ENCODE peak calls at places on chromosome 11, in seven cellular contexts. F is lower lobe of right lung; Y is Peyer's patch; O is heart left ventricle; T is cardiac fibroblast; G is CD4-positive, alpha-beta T cell; Q is PC-3. W is an unnamed sample.

GRCh38 chr11:10387209-10388083 is 67.6 kb upstream of the AMPD3 start:
- DNase-seq in F (no peak), Y (peak; percentile 65), O (peak; percentile 34), T (peak; percentile 68), G (no peak), Q (peak; percentile 53), W (peak; percentile 92)

GRCh38 chr11:96055706-96056387 is 131.9 kb upstream of the MTMR2 start:
- DNase-seq in F (no peak), Y (no peak), O (no peak), T (peak; percentile 68), G (peak; percentile 16), Q (peak; percentile 83), W (no peak)

GRCh38 chr11:73962097-73962705 is 11.4 kb downstream of the DNAJB13 start:
- DNase-seq in F (no peak), Y (peak; percentile 10), O (no peak), T (no peak), G (no peak), Q (no peak), W (no peak)

GRCh38 chr11:33515347-33515746 is 185.3 kb downstream of the C11orf91 start:
- DNase-seq in F (no peak), Y (no peak), O (peak; percentile 35), T (peak; percentile 89), G (no peak), Q (no peak), W (peak; percentile 72)

GRCh38 chr11:534592-535518 is 521 bp downstream of the HRAS start:
- DNase-seq in F (peak; percentile 75), Y (peak; percentile 59), O (no peak), T (peak; percentile 32), G (no peak), Q (peak; percentile 42), W (no peak)

GRCh38 chr11:44860967-44861828 is 89.5 kb downstream of the TP53I11 start:
- DNase-seq in F (no peak), Y (no peak), O (no peak), T (no peak), G (no peak), Q (no peak), W (no peak)

GRCh38 chr11:132217856-132218255 is 847.4 kb downstream of the NTM start:
- DNase-seq in F (no peak), Y (no peak), O (no peak), T (no peak), G (no peak), Q (no peak), W (no peak)

GRCh38 chr11:125263268-125263790 is 98.8 kb downstream of the PKNOX2 start:
- DNase-seq in F (peak; percentile 73), Y (peak; percentile 68), O (peak; percentile 85), T (peak; percentile 97), G (no peak), Q (no peak), W (peak; percentile 99)

GRCh38 chr11:8593935-8594909 is at the start of gene STK33:
- DNase-seq in F (peak; percentile 76), Y (peak; percentile 70), O (peak; percentile 77), T (no peak), G (no peak), Q (no peak), W (peak; percentile 29)

GRCh38 chr11:76782526-76783293 is 446 bp upstream of the TSKU start:
- DNase-seq in F (peak; percentile 85), Y (peak; percentile 91), O (peak; percentile 88), T (peak; percentile 94), G (no peak), Q (peak; percentile 89), W (peak; percentile 94)

DNA sequence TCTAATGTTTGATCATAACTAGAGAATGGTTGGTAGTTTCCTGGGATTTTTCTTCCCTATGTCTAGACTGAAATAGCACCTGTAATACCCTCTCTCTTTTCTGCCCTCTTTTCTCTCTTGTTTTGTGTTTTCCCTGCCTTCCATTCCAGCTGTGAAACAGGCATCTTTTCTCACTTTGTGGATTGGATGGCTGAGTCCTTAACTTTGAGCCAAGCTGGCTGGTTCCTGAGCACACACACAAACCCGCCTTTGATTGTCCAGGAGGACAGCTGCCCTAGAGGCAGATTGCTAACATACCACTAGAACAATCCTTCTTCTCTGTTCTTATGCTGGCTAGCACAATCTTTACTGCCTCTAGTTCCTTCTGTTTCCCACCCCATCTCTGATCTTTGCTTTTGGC is 17.7 kb downstream of the CTNND1 start:
- DNase-seq in F (no peak), Y (no peak), O (peak; percentile 36), T (peak; percentile 59), G (no peak), Q (peak; percentile 82), W (peak; percentile 80)
- TF ChIP-seq CTCF in F (no peak), Y (peak; percentile 28), O (no peak), T (no peak), G (no peak), Q (peak; percentile 17), W (peak; percentile 25)

GRCh38 chr11:21986361-21986760 is 206.5 kb upstream of the ANO5 start:
- DNase-seq in F (no peak), Y (no peak), O (no peak), T (no peak), G (no peak), Q (no peak), W (no peak)

GRCh38 chr11:21988477-21988876 is 204.4 kb upstream of the ANO5 start:
- DNase-seq in F (no peak), Y (no peak), O (no peak), T (peak; percentile 14), G (no peak), Q (no peak), W (peak; percentile 3)
- TF ChIP-seq CTCF in F (no peak), Y (no peak), O (no peak), T (no peak), G (no peak), Q (no peak), W (no peak)

DNA sequence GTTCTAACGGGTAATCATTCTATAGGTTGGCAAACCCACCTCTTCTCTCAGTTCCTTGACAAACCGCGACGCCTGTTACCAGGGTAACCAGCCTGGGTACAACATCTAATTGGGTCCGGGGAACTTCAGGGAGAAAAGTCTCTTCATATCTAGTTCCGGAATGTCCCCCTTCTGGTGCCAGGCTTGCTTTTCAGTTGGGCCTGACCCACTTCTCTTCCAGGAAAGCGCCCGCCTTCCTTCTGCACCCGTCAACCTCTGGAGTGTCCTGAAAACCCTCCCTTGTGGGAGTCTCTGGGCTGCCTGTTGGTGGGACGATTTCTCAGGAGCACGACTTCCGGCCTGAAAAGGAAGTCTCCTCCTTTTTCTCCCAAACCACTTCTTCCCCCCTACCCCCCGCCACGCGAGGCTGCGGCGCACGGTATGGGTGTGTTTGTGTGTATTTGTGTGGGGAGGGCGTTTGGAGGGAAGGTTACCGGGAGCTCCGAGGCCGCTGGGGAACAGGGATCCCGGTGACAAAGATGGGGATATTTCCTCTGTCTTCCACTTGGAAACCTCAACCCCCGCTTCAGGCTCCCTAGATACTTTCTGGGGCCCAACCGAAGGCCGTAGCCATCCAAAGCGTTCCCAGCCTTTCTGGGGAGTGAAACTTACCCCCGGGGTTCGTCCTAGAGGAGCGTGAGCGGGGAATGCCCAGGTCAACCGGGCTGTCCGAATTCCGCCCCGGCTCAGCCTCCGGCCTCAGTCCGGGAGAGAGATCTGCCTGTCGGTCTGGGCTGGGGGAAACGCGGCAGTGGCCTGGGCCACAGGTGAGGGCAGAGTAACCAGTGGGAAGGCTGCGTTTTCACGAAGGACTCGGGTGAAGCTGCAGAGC is at the start of the genes NKAPD1 and PIH1D2:
- DNase-seq in F (peak; percentile 77), Y (peak; percentile 89), O (peak; percentile 73), T (peak; percentile 96), G (peak; percentile 74), Q (peak; percentile 92), W (peak; percentile 93)
- TF ChIP-seq CTCF in F (no peak), Y (no peak), O (no peak), T (peak; percentile 13), G (no peak), Q (no peak), W (peak; percentile 7)

GRCh38 chr11:63510360-63511130 is 4.7 kb downstream of the LGALS12 start:
- DNase-seq in F (peak; percentile 70), Y (no peak), O (peak; percentile 28), T (peak; percentile 61), G (no peak), Q (no peak), W (peak; percentile 53)
- TF ChIP-seq CTCF in F (no peak), Y (no peak), O (no peak), T (no peak), G (no peak), Q (no peak), W (no peak)

GRCh38 chr11:115238802-115239201 is 265.4 kb downstream of the CADM1 start:
- DNase-seq in F (no peak), Y (no peak), O (no peak), T (peak; percentile 4), G (no peak), Q (no peak), W (no peak)
- TF ChIP-seq CTCF in F (no peak), Y (no peak), O (no peak), T (no peak), G (no peak), Q (no peak), W (no peak)